ENCODE peak calls at places on chromosomes 11 and 22, in nine cellular contexts. T is psoas muscle, C is ovary, F is colonic mucosa, I is mucosa of descending colon, O is endodermal cell, A is right lobe of liver, H is upper lobe of right lung, W is IMR-90. M is an unnamed sample.

GRCh38 chr11:130428692-130429681 is 578 bp upstream of the ADAMTS8 start:
- DNase-seq in A (no peak), I (no peak), H (no peak), F (no peak), C (no peak), W (no peak), T (no peak), O (no peak), M (no peak)

GRCh38 chr22:46079093-46079860 is 71.0 kb upstream of the PPARA start:
- DNase-seq in W (no peak), I (peak; percentile 32), H (peak; percentile 57), A (peak; percentile 39), F (no peak), O (no peak), C (peak; percentile 56), T (peak; percentile 22), M (no peak)

GRCh38 chr11:76752321-76753175 is 30.6 kb upstream of the TSKU start:
- DNase-seq in A (no peak), I (peak; percentile 87), C (peak; percentile 95), W (peak; percentile 88), H (peak; percentile 82), O (peak; percentile 67), T (peak; percentile 89), F (peak; percentile 90), M (peak; percentile 65)

GRCh38 chr11:12121504-12121903 is 11.1 kb downstream of the MICAL2 start:
- DNase-seq in T (no peak), H (no peak), W (no peak), F (no peak), A (no peak), C (no peak), O (no peak), I (no peak), M (no peak)

GRCh38 chr22:40346178-40347064 is at the start of gene ADSL:
- DNase-seq in O (peak; percentile 96), T (peak; percentile 92), A (peak; percentile 93), F (peak; percentile 93), I (peak; percentile 93), C (peak; percentile 92), W (peak; percentile 79), H (peak; percentile 95), M (peak; percentile 33)

GRCh38 chr22:32754413-32755041 is 47.0 kb upstream of the TIMP3 start:
- DNase-seq in F (no peak), I (no peak), C (no peak), A (no peak), O (no peak), W (peak; percentile 65), H (no peak), T (peak; percentile 65), M (no peak)

GRCh38 chr11:99418927-99419707 is 398.4 kb downstream of the CNTN5 start:
- DNase-seq in F (no peak), W (no peak), H (no peak), A (no peak), T (no peak), C (no peak), O (no peak), I (no peak), M (no peak)

GRCh38 chr22:39942433-39943213 is 17.6 kb upstream of the TMA7B start:
- DNase-seq in H (no peak), I (no peak), O (peak; percentile 15), F (no peak), T (no peak), W (no peak), C (no peak), A (no peak), M (no peak)

GRCh38 chr11:2574043-2574552 is 125.7 kb downstream of the KCNQ1OT1 start:
- DNase-seq in I (peak; percentile 22), W (no peak), T (peak; percentile 11), C (peak; percentile 27), H (peak; percentile 58), A (peak; percentile 46), O (peak; percentile 40), F (no peak), M (peak; percentile 4)

GRCh38 chr11:81071641-81072040 is 1630.8 kb upstream of the TENM4 start:
- DNase-seq in A (no peak), I (no peak), F (no peak), O (no peak), C (no peak), W (no peak), H (no peak), T (no peak), M (no peak)

GRCh38 chr11:10503777-10504176 is 37.2 kb downstream of the RNF141 start:
- DNase-seq in A (no peak), C (no peak), W (no peak), H (no peak), O (no peak), F (no peak), I (no peak), T (no peak), M (no peak)

GRCh38 chr11:110435780-110436717 is 6.3 kb downstream of the FDX1 start:
- DNase-seq in T (no peak), F (no peak), O (no peak), A (no peak), I (no peak), W (peak; percentile 39), C (no peak), H (no peak), M (no peak)

GRCh38 chr11:3888210-3888609 is 32.7 kb downstream of the STIM1 start:
- DNase-seq in H (no peak), W (no peak), I (no peak), C (no peak), T (no peak), A (no peak), F (no peak), O (no peak), M (no peak)

GRCh38 chr11:1121343-1122331 is 36.1 kb upstream of the MUC5AC start:
- DNase-seq in W (peak; percentile 17), C (peak; percentile 21), I (no peak), A (no peak), H (peak; percentile 61), F (peak; percentile 16), T (no peak), O (peak; percentile 22), M (peak; percentile 58)

GRCh38 chr11:76805206-76805913 is 22.2 kb downstream of the TSKU start:
- DNase-seq in C (no peak), I (no peak), F (peak; percentile 22), W (peak; percentile 60), O (no peak), H (peak; percentile 60), T (no peak), A (no peak), M (no peak)

GRCh38 chr11:77074626-77075221 is 8.0 kb downstream of the CAPN5 start:
- DNase-seq in F (peak; percentile 46), A (no peak), I (peak; percentile 50), W (no peak), T (no peak), H (peak; percentile 55), C (no peak), O (peak; percentile 22), M (no peak)

DNA sequence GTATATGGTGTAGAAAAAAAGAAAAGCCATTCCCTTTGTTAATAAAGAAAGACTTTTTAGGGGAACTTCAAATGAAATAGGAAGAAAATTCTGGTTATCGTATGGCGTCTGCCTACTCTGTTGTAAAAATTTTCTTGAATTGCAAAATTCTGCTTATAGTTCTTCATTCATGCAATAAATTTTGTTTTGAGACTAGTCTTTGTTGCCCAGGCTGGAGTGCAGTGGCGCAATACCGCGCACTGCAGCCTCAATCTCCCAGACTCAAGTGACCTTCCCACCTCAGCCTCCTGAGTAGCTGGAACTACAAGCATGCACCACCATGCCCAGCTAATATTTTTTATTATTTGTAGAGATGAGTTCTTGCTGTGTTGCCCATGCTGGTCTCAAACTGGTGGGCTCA is 5.8 kb downstream of the DDIAS start:
- DNase-seq in T (no peak), I (no peak), W (no peak), A (no peak), C (no peak), F (no peak), O (no peak), H (peak; percentile 69), M (no peak)
- TF ChIP-seq CTCF in T (no peak), I (no peak), W (no peak), A (no peak), C (no peak), F (no peak), O (no peak), H (no peak), M (no peak)

GRCh38 chr22:20819471-20819870 is 39.1 kb downstream of the PI4KA start:
- DNase-seq in O (no peak), A (no peak), H (no peak), C (no peak), W (no peak), T (no peak), I (no peak), F (no peak), M (no peak)
- H3K4me1 ChIP-seq in O (no peaks in the 10 kb centered on the region), A (no peaks in the 10 kb centered on the region), H (no peaks in the 10 kb centered on the region), C (no peaks in the 10 kb centered on the region), W (no peaks in the 10 kb centered on the region), T (no peaks in the 10 kb centered on the region), I (no peaks in the 10 kb centered on the region), F (no peaks in the 10 kb centered on the region), M (no peaks in the 10 kb centered on the region)

GRCh38 chr22:29329581-29329980 is 14.1 kb upstream of the RASL10A start:
- DNase-seq in I (no peak), O (no peak), T (no peak), C (no peak), A (no peak), F (no peak), W (no peak), H (no peak), M (no peak)

GRCh38 chr22:29330291-29330690 is 14.8 kb upstream of the RASL10A start:
- DNase-seq in H (no peak), O (no peak), I (no peak), W (no peak), F (no peak), T (no peak), A (no peak), C (no peak), M (no peak)

GRCh38 chr22:29330753-29331152 is 15.3 kb upstream of the RASL10A start:
- DNase-seq in A (no peak), T (peak; percentile 73), F (no peak), I (no peak), O (no peak), W (peak; percentile 77), C (peak; percentile 88), H (no peak), M (no peak)

GRCh38 chr22:29331658-29332300 is 16.3 kb upstream of the RASL10A start:
- DNase-seq in F (no peak), C (no peak), W (no peak), O (no peak), I (no peak), A (no peak), H (no peak), T (no peak), M (no peak)

GRCh38 chr22:29331213-29331612 is 15.7 kb upstream of the RASL10A start:
- DNase-seq in A (no peak), W (no peak), H (no peak), C (no peak), O (no peak), F (no peak), I (no peak), T (no peak), M (no peak)
- H3K4me3 ChIP-seq in A (no peak overlapping the region), W (no peak overlapping the region), H (no peak overlapping the region), C (no peak overlapping the region), O (no peak overlapping the region), F (no peak overlapping the region), I (no peak overlapping the region), T (no peak overlapping the region), M (no peak overlapping the region)

DNA sequence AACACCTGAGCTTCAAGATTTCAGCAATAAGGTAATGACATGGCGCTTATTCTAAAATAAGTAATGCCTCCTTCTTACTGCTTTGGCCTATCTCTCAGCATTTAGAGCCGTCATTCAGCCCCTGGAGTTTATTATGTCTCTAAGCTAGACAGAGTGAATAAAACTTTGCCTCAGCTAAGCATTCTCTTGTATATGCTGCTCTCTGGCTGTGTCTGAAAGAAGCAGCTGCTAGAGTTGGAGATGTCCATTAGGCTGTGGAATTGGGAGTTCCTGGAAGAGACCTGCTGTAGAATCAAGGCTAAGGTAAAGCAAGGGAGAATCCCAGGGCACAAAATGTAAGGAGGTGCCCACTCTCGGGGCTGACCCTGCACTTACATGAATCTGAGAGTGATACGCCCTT is 35.5 kb upstream of the TTC12 start:
- DNase-seq in W (no peak), F (no peak), H (no peak), C (no peak), A (no peak), T (no peak), I (no peak), O (peak; percentile 9), M (no peak)
- TF ChIP-seq CTCF in W (no peak), F (no peak), H (no peak), C (no peak), A (no peak), T (no peak), I (no peak), O (no peak), M (no peak)

M was measured in ascending aorta.